ENCODE peak calls at places on chromosomes 1 and 21, in eight cellular contexts. W is KG1; S is EL; H is GM23338; A is HFFc6; R is AG08395; Z is caudate nucleus; T is stimulated activated CD4-positive, alpha-beta T cell treated with anti-CD3 and anti-CD28 coated beads, Interleukin-1b, Interleukin-23, amount 100 ng/mL, for 24 hours. O is an unnamed sample.

GRCh38 chr1:23449918-23450317 is 25.4 kb upstream of the TCEA3 start:
- DNase-seq in W (no peak), S (no peak), H (no peak), A (no peak), R (no peak), Z (no peak), T (no peak), O (no peak)

GRCh38 chr1:66505671-66506392 is 28.1 kb upstream of the SGIP1 start:
- DNase-seq in W (no peak), S (peak), H (no peak), A (peak), R (no peak), Z (no peak), T (no peak), O (no peak)

GRCh38 chr1:15618685-15619525 is 1.6 kb downstream of the DDI2 start:
- DNase-seq in W (no peak), S (peak), H (no peak), A (peak), R (peak), Z (no peak), T (no peak), O (no peak)

GRCh38 chr1:184691719-184692324 is 62.8 kb downstream of the EDEM3 start:
- DNase-seq in W (peak), S (peak), H (peak), A (peak), R (peak), Z (no peak), T (no peak), O (peak)

GRCh38 chr1:111792249-111792648 is 36.5 kb downstream of the DDX20 start:
- DNase-seq in W (no peak), S (no peak), H (peak), A (no peak), R (no peak), Z (no peak), T (no peak), O (no peak)

GRCh38 chr1:193794239-193794638 is 607.8 kb upstream of the B3GALT2 start:
- DNase-seq in W (no peak), S (peak), H (peak), A (peak), R (no peak), Z (no peak), T (no peak), O (no peak)

GRCh38 chr1:74467786-74468377 is 44.5 kb downstream of the LRRC53 start:
- DNase-seq in W (no peak), S (no peak), H (peak), A (no peak), R (no peak), Z (no peak), T (no peak), O (no peak)

GRCh38 chr1:108669679-108670078 is 8.8 kb upstream of the HENMT1 start:
- DNase-seq in W (no peak), S (no peak), H (no peak), A (no peak), R (no peak), Z (no peak), T (no peak), O (no peak)

GRCh38 chr1:150516616-150517015 is 1.1 kb downstream of the FALEC start:
- DNase-seq in W (no peak), S (no peak), H (peak), A (no peak), R (no peak), Z (no peak), T (no peak), O (peak)

GRCh38 chr21:44520326-44521300 is 19.4 kb downstream of the KRTAP10-1 start:
- DNase-seq in W (no peak), S (no peak), H (no peak), A (no peak), R (no peak), Z (no peak), T (no peak), O (no peak)

GRCh38 chr21:38377165-38378093 is 120.6 kb downstream of the KCNJ15 start:
- DNase-seq in W (no peak), S (peak), H (no peak), A (no peak), R (peak), Z (no peak), T (no peak), O (peak)

GRCh38 chr21:45401916-45402900 is 2.8 kb upstream of the COL18A1 start:
- DNase-seq in W (no peak), S (no peak), H (no peak), A (no peak), R (no peak), Z (no peak), T (no peak), O (no peak)

GRCh38 chr1:100346387-100346786 is 5.9 kb upstream of the CDC14A start:
- DNase-seq in W (no peak), S (no peak), H (no peak), A (no peak), R (no peak), Z (no peak), T (no peak), O (no peak)

GRCh38 chr1:109201123-109201703 is 12.5 kb upstream of the SARS1 start:
- DNase-seq in W (no peak), S (peak), H (peak), A (peak), R (peak), Z (no peak), T (peak), O (peak)

GRCh38 chr1:25243907-25244306 is 3.3 kb downstream of the RSRP1 start:
- DNase-seq in W (no peak), S (no peak), H (no peak), A (no peak), R (no peak), Z (no peak), T (no peak), O (no peak)

GRCh38 chr21:27831177-27831576 is 864.3 kb upstream of the ADAMTS5 start:
- DNase-seq in W (no peak), S (no peak), H (no peak), A (no peak), R (no peak), Z (no peak), T (no peak), O (no peak)

GRCh38 chr1:117611894-117612481 is 6.1 kb downstream of the TENT5C start:
- DNase-seq in W (no peak), S (peak), H (no peak), A (no peak), R (no peak), Z (no peak), T (no peak), O (no peak)

GRCh38 chr1:215652371-215652770 is 85.3 kb downstream of the KCTD3 start:
- DNase-seq in W (no peak), S (no peak), H (peak), A (no peak), R (no peak), Z (no peak), T (no peak), O (no peak)

GRCh38 chr21:43210454-43211084 is 41.8 kb downstream of the CRYAA start:
- DNase-seq in W (no peak), S (no peak), H (no peak), A (no peak), R (no peak), Z (no peak), T (no peak), O (no peak)

GRCh38 chr1:61472876-61473275 is 252.1 kb downstream of the TM2D1 start:
- DNase-seq in W (no peak), S (no peak), H (no peak), A (no peak), R (no peak), Z (no peak), T (no peak), O (no peak)

GRCh38 chr1:85550784-85551516 is 29.6 kb upstream of the CCN1 start:
- DNase-seq in W (no peak), S (peak), H (no peak), A (peak), R (no peak), Z (no peak), T (no peak), O (no peak)

GRCh38 chr1:190328361-190328760 is 149.3 kb downstream of the BRINP3 start:
- DNase-seq in W (no peak), S (no peak), H (no peak), A (no peak), R (no peak), Z (no peak), T (no peak), O (no peak)

GRCh38 chr1:179121159-179121938 is 39.5 kb downstream of the TOR3A start:
- DNase-seq in W (no peak), S (peak), H (peak), A (peak), R (peak), Z (no peak), T (peak), O (peak)

GRCh38 chr1:170063109-170063826 is 11.2 kb downstream of the KIFAP3 start:
- DNase-seq in W (no peak), S (peak), H (no peak), A (no peak), R (no peak), Z (no peak), T (no peak), O (no peak)

GRCh38 chr1:26077524-26077923 is 10.1 kb upstream of the TRIM63 start:
- DNase-seq in W (no peak), S (no peak), H (no peak), A (no peak), R (no peak), Z (no peak), T (no peak), O (no peak)

GRCh38 chr1:186750250-186750649 is 70.0 kb upstream of the PTGS2 start:
- DNase-seq in W (no peak), S (no peak), H (no peak), A (no peak), R (peak), Z (no peak), T (no peak), O (no peak)

GRCh38 chr1:33501774-33502173 is 29.3 kb downstream of the ZSCAN20 start:
- DNase-seq in W (no peak), S (no peak), H (no peak), A (no peak), R (no peak), Z (no peak), T (no peak), O (no peak)

GRCh38 chr1:109535971-109536491 is 3.6 kb upstream of the GPR61 start:
- DNase-seq in W (no peak), S (no peak), H (no peak), A (no peak), R (no peak), Z (peak), T (no peak), O (no peak)

GRCh38 chr1:162090378-162090777 is 20.9 kb downstream of the NOS1AP start:
- DNase-seq in W (no peak), S (no peak), H (no peak), A (no peak), R (no peak), Z (no peak), T (no peak), O (no peak)

GRCh38 chr1:93670141-93670540 is 11.5 kb downstream of the BCAR3 start:
- DNase-seq in W (no peak), S (peak), H (no peak), A (peak), R (peak), Z (no peak), T (no peak), O (no peak)

GRCh38 chr1:115949156-115949555 is 27.2 kb upstream of the SLC22A15 start:
- DNase-seq in W (no peak), S (peak), H (no peak), A (peak), R (peak), Z (no peak), T (no peak), O (no peak)

GRCh38 chr21:44987886-44988606 is 48.2 kb downstream of the SLX9 start:
- DNase-seq in W (no peak), S (no peak), H (no peak), A (no peak), R (no peak), Z (no peak), T (no peak), O (no peak)

GRCh38 chr1:155591770-155592169 is 18.2 kb upstream of the MSTO1 start:
- DNase-seq in W (peak), S (peak), H (peak), A (peak), R (peak), Z (no peak), T (no peak), O (peak)

GRCh38 chr1:178124115-178124514 is 30.2 kb downstream of the RASAL2 start:
- DNase-seq in W (no peak), S (peak), H (peak), A (no peak), R (no peak), Z (no peak), T (no peak), O (no peak)

GRCh38 chr1:208231929-208232360 is 12.2 kb downstream of the PLXNA2 start:
- DNase-seq in W (no peak), S (peak), H (peak), A (peak), R (peak), Z (no peak), T (no peak), O (no peak)

GRCh38 chr1:100736766-100737165 is 17.2 kb downstream of the VCAM1 start:
- DNase-seq in W (no peak), S (peak), H (no peak), A (peak), R (no peak), Z (no peak), T (no peak), O (no peak)